ENCODE peak calls at places on chromosomes 2 and 18, in seven cellular contexts. Y, F, P, E, J, U and I are unnamed samples. For H3K36me3, the result is how much of the 10 kb centered on the place peaks cover.

GRCh38 chr2:2701176-2701781 is 370.2 kb upstream of the MYT1L start:
- DNase-seq in J (no peak), U (no peak), Y (no peak), F (no peak), E (no peak), P (no peak), I (no peak)

GRCh38 chr2:130370490-130370889 is 14.6 kb downstream of the PTPN18 start:
- DNase-seq in P (no peak), U (no peak), F (no peak), E (no peak), Y (no peak), J (no peak), I (no peak)

GRCh38 chr18:68778280-68778875 is 19.5 kb upstream of the CCDC102B start:
- DNase-seq in P (no peak), E (no peak), J (no peak), F (no peak), Y (no peak), U (no peak), I (no peak)

GRCh38 chr2:158667969-158668368 is 127.1 kb upstream of the DAPL1 start:
- DNase-seq in Y (no peak), E (no peak), P (no peak), U (peak), J (no peak), F (no peak), I (no peak)

GRCh38 chr2:102509749-102510148 is 36.7 kb downstream of the SLC9A4 start:
- DNase-seq in U (peak), E (no peak), J (no peak), P (peak), Y (no peak), F (no peak), I (no peak)

GRCh38 chr2:85792783-85793441 is 39.1 kb downstream of the ATOH8 start:
- DNase-seq in J (no peak), Y (no peak), E (no peak), U (peak), P (peak), F (no peak), I (no peak)

GRCh38 chr18:49041677-49042570 is 91.2 kb upstream of the SMAD7 start:
- DNase-seq in E (no peak), U (peak), P (peak), J (peak), F (peak), Y (no peak), I (no peak)

GRCh38 chr2:24919100-24919976 is 699 bp downstream of the ADCY3 start:
- DNase-seq in J (peak), E (no peak), F (no peak), U (peak), Y (no peak), P (peak), I (no peak)

GRCh38 chr2:207133862-207134519 is 31.8 kb downstream of the KLF7 start:
- DNase-seq in P (peak), F (peak), Y (no peak), J (peak), U (peak), E (peak), I (no peak)

GRCh38 chr18:10840768-10841167 is 308.6 kb downstream of the PIEZO2 start:
- DNase-seq in P (no peak), F (no peak), J (no peak), Y (no peak), E (no peak), U (peak), I (no peak)

GRCh38 chr18:11387880-11388279 is 221.5 kb upstream of the SLC35G4 start:
- DNase-seq in J (no peak), Y (peak), E (no peak), F (no peak), P (no peak), U (peak), I (no peak)

GRCh38 chr2:30235008-30235655 is 3.8 kb downstream of the LBH start:
- DNase-seq in P (peak), Y (no peak), F (no peak), E (no peak), U (no peak), J (no peak), I (no peak)

GRCh38 chr2:150129921-150130320 is 357.5 kb downstream of the RND3 start:
- DNase-seq in Y (no peak), U (no peak), E (no peak), J (no peak), P (no peak), F (no peak), I (no peak)

GRCh38 chr18:11953113-11953512 is 28.2 kb upstream of the IMPA2 start:
- DNase-seq in Y (no peak), P (no peak), U (no peak), F (no peak), E (no peak), J (no peak), I (no peak)

GRCh38 chr2:102765061-102765460 is 3.2 kb downstream of the TMEM182 start:
- DNase-seq in J (no peak), U (no peak), P (no peak), F (no peak), Y (no peak), E (no peak), I (no peak)

GRCh38 chr2:227188292-227188691 is 23.9 kb downstream of the COL4A3 start:
- DNase-seq in E (no peak), P (peak), Y (no peak), U (peak), J (no peak), F (no peak), I (no peak)

GRCh38 chr18:56291229-56291796 is 347.1 kb downstream of the TXNL1 start:
- DNase-seq in Y (no peak), F (no peak), J (no peak), E (no peak), U (no peak), P (peak), I (no peak)

GRCh38 chr2:177271981-177272666 is 7.6 kb upstream of the NFE2L2 start:
- DNase-seq in P (no peak), F (no peak), U (no peak), Y (no peak), J (peak), E (no peak), I (no peak)

GRCh38 chr2:228845162-228845910 is 425.8 kb downstream of the PID1 start:
- DNase-seq in F (no peak), P (no peak), E (no peak), U (no peak), J (no peak), Y (no peak), I (no peak)

GRCh38 chr18:45621068-45621511 is 5.8 kb downstream of the SLC14A2 start:
- DNase-seq in J (peak), U (peak), F (peak), Y (no peak), E (no peak), P (peak), I (no peak)

GRCh38 chr2:104867351-104868080 is 13.6 kb downstream of the POU3F3 start:
- DNase-seq in P (no peak), E (no peak), F (no peak), J (no peak), Y (no peak), U (no peak), I (no peak)

GRCh38 chr2:74655579-74655978 is 1.5 kb downstream of the SEMA4F start:
- DNase-seq in F (no peak), P (no peak), Y (no peak), U (no peak), E (no peak), J (no peak), I (no peak)

GRCh38 chr2:189770590-189771322 is 8.2 kb upstream of the OSGEPL1 start:
- DNase-seq in U (no peak), P (no peak), J (no peak), Y (no peak), E (no peak), F (no peak), I (no peak)

DNA sequence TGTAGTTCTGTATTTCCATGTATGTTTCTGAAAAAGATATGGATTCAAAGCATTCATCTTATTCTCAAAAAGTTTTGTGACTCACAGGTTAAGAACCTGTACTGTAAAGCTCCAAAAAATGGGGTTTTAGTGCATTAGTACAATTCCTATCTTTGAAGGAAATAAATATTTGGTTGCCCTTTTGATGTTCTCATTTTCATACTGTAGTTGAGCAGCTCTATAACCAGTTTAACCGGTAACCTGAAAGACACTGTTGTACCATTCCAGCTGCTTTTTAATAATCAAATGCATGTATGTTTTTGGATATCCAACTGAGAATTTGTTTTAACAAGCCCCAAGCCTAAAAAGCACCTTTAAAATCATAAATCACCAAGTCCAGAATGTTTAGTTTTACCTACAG is 9.6 kb upstream of the OSGEPL1 start:
- DNase-seq in Y (no peak), U (no peak), E (no peak), J (no peak), P (no peak), F (no peak), I (no peak)
- H3K36me3 ChIP-seq in Y (under half), U (under half), E (under half), J (under half), P (under half), F (under half), I (under half)

GRCh38 chr2:197076652-197077051 is 150.1 kb upstream of the PGAP1 start:
- DNase-seq in F (no peak), E (no peak), Y (no peak), J (no peak), U (no peak), P (no peak), I (no peak)

GRCh38 chr2:197073270-197073669 is 146.8 kb upstream of the PGAP1 start:
- DNase-seq in Y (no peak), E (no peak), J (no peak), P (no peak), F (no peak), U (no peak), I (no peak)

GRCh38 chr2:197073701-197074433 is 147.4 kb upstream of the PGAP1 start:
- DNase-seq in U (peak), Y (peak), F (peak), P (no peak), E (no peak), J (no peak), I (no peak)

GRCh38 chr2:197075754-197076337 is 149.3 kb upstream of the PGAP1 start:
- DNase-seq in Y (no peak), E (no peak), P (no peak), J (no peak), U (peak), F (no peak), I (peak)

GRCh38 chr2:197075286-197075685 is 148.8 kb upstream of the PGAP1 start:
- DNase-seq in Y (no peak), E (no peak), U (no peak), P (no peak), J (no peak), F (no peak), I (no peak)
- H3K36me3 ChIP-seq in Y (under half), E (under half), U (under half), P (under half), J (under half), F (under half), I (under half)

GRCh38 chr2:186925514-186925913 is 76.5 kb upstream of the ZSWIM2 start:
- DNase-seq in E (no peak), P (no peak), J (no peak), F (no peak), U (no peak), Y (no peak), I (no peak)

GRCh38 chr2:186927185-186927866 is 78.4 kb upstream of the ZSWIM2 start:
- DNase-seq in F (no peak), U (no peak), P (no peak), J (no peak), Y (no peak), E (no peak), I (no peak)

GRCh38 chr2:186927867-186928191 is 78.9 kb upstream of the ZSWIM2 start:
- DNase-seq in J (no peak), Y (no peak), F (no peak), U (no peak), P (no peak), E (no peak), I (no peak)
- H3K36me3 ChIP-seq in J (under half), Y (under half), F (under half), U (under half), P (under half), E (under half), I (under half)

GRCh38 chr2:17709897-17710296 is 43.7 kb downstream of the SMC6 start:
- DNase-seq in U (no peak), Y (no peak), F (no peak), J (no peak), E (no peak), P (no peak), I (no peak)
- H3K36me3 ChIP-seq in U (under half), Y (under half), F (under half), J (under half), E (under half), P (under half), I (under half)

GRCh38 chr2:55026202-55026601 is 24.0 kb downstream of the RTN4 start:
- DNase-seq in J (no peak), Y (no peak), E (no peak), F (no peak), U (peak), P (peak), I (no peak)
- H3K36me3 ChIP-seq in J (under half), Y (under half), E (under half), F (under half), U (under half), P (under half), I (under half)